ENCODE peak calls at places on chromosomes 1 and 21, in five cellular contexts. One of them, this sample, is unnamed.

GRCh38 chr21:38623552-38623951 is 125.3 kb upstream of the ERG start:
- DNase-seq in Panc1: no peak
- DNase-seq in tibial artery: no peak
- DNase-seq in CD8-positive, alpha-beta memory T cell: no peak
- DNase-seq in aorta: no peak
- DNase-seq in this sample: no peak

GRCh38 chr1:29499101-29499650 is 262.9 kb downstream of the PTPRU start:
- DNase-seq in Panc1: no peak
- DNase-seq in CD8-positive, alpha-beta memory T cell: no peak
- DNase-seq in aorta: peak; percentile 57
- DNase-seq in tibial artery: peak; percentile 44
- DNase-seq in this sample: no peak

GRCh38 chr1:21457654-21458053 is 17.7 kb downstream of the NBPF3 start:
- DNase-seq in tibial artery: no peak
- DNase-seq in aorta: no peak
- DNase-seq in CD8-positive, alpha-beta memory T cell: no peak
- DNase-seq in Panc1: no peak
- DNase-seq in this sample: no peak

GRCh38 chr1:113109908-113110554 is 37.0 kb downstream of the LRIG2 start:
- DNase-seq in Panc1: no peak
- DNase-seq in tibial artery: no peak
- DNase-seq in aorta: no peak
- DNase-seq in CD8-positive, alpha-beta memory T cell: no peak
- DNase-seq in this sample: no peak

GRCh38 chr1:161229896-161230295 is 4.0 kb downstream of the TOMM40L start:
- DNase-seq in tibial artery: no peak
- DNase-seq in CD8-positive, alpha-beta memory T cell: no peak
- DNase-seq in aorta: no peak
- DNase-seq in Panc1: no peak
- DNase-seq in this sample: no peak

GRCh38 chr1:50481142-50481736 is 58.0 kb upstream of the DMRTA2 start:
- DNase-seq in aorta: no peak
- DNase-seq in Panc1: no peak
- DNase-seq in tibial artery: no peak
- DNase-seq in CD8-positive, alpha-beta memory T cell: no peak
- DNase-seq in this sample: no peak

GRCh38 chr1:30662291-30662840 is 61.0 kb downstream of the MATN1 start:
- DNase-seq in Panc1: no peak
- DNase-seq in aorta: peak; percentile 31
- DNase-seq in tibial artery: no peak
- DNase-seq in CD8-positive, alpha-beta memory T cell: no peak
- DNase-seq in this sample: no peak

GRCh38 chr1:108668777-108669176 is 7.9 kb upstream of the HENMT1 start:
- DNase-seq in Panc1: no peak
- DNase-seq in aorta: no peak
- DNase-seq in CD8-positive, alpha-beta memory T cell: no peak
- DNase-seq in tibial artery: no peak
- DNase-seq in this sample: no peak

GRCh38 chr21:29423521-29423920 is 124.8 kb downstream of the BACH1 start:
- DNase-seq in Panc1: no peak
- DNase-seq in tibial artery: no peak
- DNase-seq in CD8-positive, alpha-beta memory T cell: no peak
- DNase-seq in aorta: no peak
- DNase-seq in this sample: no peak

GRCh38 chr1:57889686-57890360 is 466.0 kb upstream of the DAB1 start:
- DNase-seq in tibial artery: no peak
- DNase-seq in CD8-positive, alpha-beta memory T cell: no peak
- DNase-seq in Panc1: no peak
- DNase-seq in aorta: no peak
- DNase-seq in this sample: no peak

GRCh38 chr1:234214911-234215892 is 158.1 kb upstream of the COA6 start:
- DNase-seq in Panc1: no peak
- DNase-seq in aorta: no peak
- DNase-seq in tibial artery: no peak
- DNase-seq in CD8-positive, alpha-beta memory T cell: no peak
- DNase-seq in this sample: no peak

GRCh38 chr21:30336596-30336995 is 898 bp downstream of the KRTAP27-1 start:
- DNase-seq in aorta: no peak
- DNase-seq in tibial artery: no peak
- DNase-seq in CD8-positive, alpha-beta memory T cell: no peak
- DNase-seq in Panc1: no peak
- DNase-seq in this sample: no peak

GRCh38 chr1:213523781-213524398 is 463.9 kb upstream of the PROX1 start:
- DNase-seq in tibial artery: no peak
- DNase-seq in aorta: no peak
- DNase-seq in Panc1: no peak
- DNase-seq in CD8-positive, alpha-beta memory T cell: no peak
- DNase-seq in this sample: no peak

GRCh38 chr1:54052470-54052933 is 502 bp downstream of the TMEM59 start:
- DNase-seq in CD8-positive, alpha-beta memory T cell: peak; percentile 43
- DNase-seq in tibial artery: no peak
- DNase-seq in Panc1: no peak
- DNase-seq in aorta: no peak
- DNase-seq in this sample: peak; percentile 9

GRCh38 chr1:67815303-67816095 is 17.8 kb downstream of the GNG12 start:
- DNase-seq in tibial artery: peak; percentile 87
- DNase-seq in Panc1: no peak
- DNase-seq in aorta: peak; percentile 76
- DNase-seq in CD8-positive, alpha-beta memory T cell: no peak
- DNase-seq in this sample: no peak

GRCh38 chr1:31412205-31412604 is 808 bp upstream of the SERINC2 start:
- DNase-seq in CD8-positive, alpha-beta memory T cell: no peak
- DNase-seq in aorta: no peak
- DNase-seq in tibial artery: no peak
- DNase-seq in Panc1: no peak
- DNase-seq in this sample: no peak

GRCh38 chr1:21759818-21760217 is 23.1 kb downstream of the USP48 start:
- DNase-seq in aorta: no peak
- DNase-seq in Panc1: no peak
- DNase-seq in CD8-positive, alpha-beta memory T cell: no peak
- DNase-seq in tibial artery: no peak
- DNase-seq in this sample: no peak

GRCh38 chr1:100037665-100038400 is 68.0 kb downstream of the SLC35A3 start:
- DNase-seq in CD8-positive, alpha-beta memory T cell: peak; percentile 86
- DNase-seq in aorta: peak; percentile 97
- DNase-seq in tibial artery: peak; percentile 93
- DNase-seq in Panc1: no peak
- DNase-seq in this sample: peak; percentile 85

GRCh38 chr21:36082140-36082742 is 12.4 kb downstream of the CBR1 start:
- DNase-seq in CD8-positive, alpha-beta memory T cell: no peak
- DNase-seq in tibial artery: no peak
- DNase-seq in aorta: no peak
- DNase-seq in Panc1: no peak
- DNase-seq in this sample: no peak

GRCh38 chr1:17772580-17773215 is 17.6 kb downstream of the ACTL8 start:
- DNase-seq in Panc1: no peak
- DNase-seq in aorta: no peak
- DNase-seq in CD8-positive, alpha-beta memory T cell: no peak
- DNase-seq in tibial artery: no peak
- DNase-seq in this sample: no peak

GRCh38 chr1:203342192-203342940 is 8.6 kb downstream of the FMOD start:
- DNase-seq in aorta: no peak
- DNase-seq in tibial artery: no peak
- DNase-seq in Panc1: no peak
- DNase-seq in CD8-positive, alpha-beta memory T cell: peak; percentile 18
- DNase-seq in this sample: peak; percentile 49

GRCh38 chr1:34786521-34787325 is 5.7 kb downstream of the GJB3 start:
- DNase-seq in CD8-positive, alpha-beta memory T cell: peak; percentile 31
- DNase-seq in tibial artery: peak; percentile 86
- DNase-seq in Panc1: peak; percentile 53
- DNase-seq in aorta: peak; percentile 89
- DNase-seq in this sample: peak; percentile 47
- H3K27ac ChIP-seq in CD8-positive, alpha-beta memory T cell: no peak overlapping the region
- H3K27ac ChIP-seq in tibial artery: peak overlapping the region; percentile 59
- H3K27ac ChIP-seq in Panc1: no peak overlapping the region
- H3K27ac ChIP-seq in aorta: no peak overlapping the region
- H3K27ac ChIP-seq in this sample: no peak overlapping the region

GRCh38 chr1:4657920-4658585 is 3.6 kb downstream of the AJAP1 start:
- DNase-seq in CD8-positive, alpha-beta memory T cell: no peak
- DNase-seq in tibial artery: no peak
- DNase-seq in aorta: no peak
- DNase-seq in Panc1: no peak
- DNase-seq in this sample: no peak

GRCh38 chr1:4655674-4656532 is 1.5 kb downstream of the AJAP1 start:
- DNase-seq in CD8-positive, alpha-beta memory T cell: no peak
- DNase-seq in aorta: peak; percentile 82
- DNase-seq in Panc1: no peak
- DNase-seq in tibial artery: no peak
- DNase-seq in this sample: no peak

GRCh38 chr1:4656533-4657140 is 2.2 kb downstream of the AJAP1 start:
- DNase-seq in CD8-positive, alpha-beta memory T cell: no peak
- DNase-seq in aorta: peak; percentile 45
- DNase-seq in Panc1: no peak
- DNase-seq in tibial artery: no peak
- DNase-seq in this sample: no peak

GRCh38 chr1:4658643-4659042 is 4.2 kb downstream of the AJAP1 start:
- DNase-seq in CD8-positive, alpha-beta memory T cell: no peak
- DNase-seq in tibial artery: no peak
- DNase-seq in Panc1: no peak
- DNase-seq in aorta: no peak
- DNase-seq in this sample: no peak

GRCh38 chr1:4657244-4657789 is 2.9 kb downstream of the AJAP1 start:
- DNase-seq in tibial artery: no peak
- DNase-seq in Panc1: no peak
- DNase-seq in CD8-positive, alpha-beta memory T cell: no peak
- DNase-seq in aorta: peak; percentile 41
- DNase-seq in this sample: no peak
- H3K27me3 ChIP-seq in tibial artery: peaks cover 85% of the 10 kb centered on the region
- H3K27me3 ChIP-seq in Panc1: peaks cover 2% of the 10 kb centered on the region
- H3K27me3 ChIP-seq in CD8-positive, alpha-beta memory T cell: peaks cover 7% of the 10 kb centered on the region
- H3K27me3 ChIP-seq in aorta: no peaks in the 10 kb centered on the region
- H3K27me3 ChIP-seq in this sample: no peaks in the 10 kb centered on the region

GRCh38 chr1:40044065-40044575 is 3.6 kb downstream of the CAP1 start:
- DNase-seq in CD8-positive, alpha-beta memory T cell: no peak
- DNase-seq in aorta: no peak
- DNase-seq in tibial artery: no peak
- DNase-seq in Panc1: no peak
- DNase-seq in this sample: no peak
- H3K27ac ChIP-seq in CD8-positive, alpha-beta memory T cell: peak overlapping the region; percentile 14
- H3K27ac ChIP-seq in aorta: no peak overlapping the region
- H3K27ac ChIP-seq in tibial artery: no peak overlapping the region
- H3K27ac ChIP-seq in Panc1: no peak overlapping the region
- H3K27ac ChIP-seq in this sample: peak overlapping the region; percentile 91

DNA sequence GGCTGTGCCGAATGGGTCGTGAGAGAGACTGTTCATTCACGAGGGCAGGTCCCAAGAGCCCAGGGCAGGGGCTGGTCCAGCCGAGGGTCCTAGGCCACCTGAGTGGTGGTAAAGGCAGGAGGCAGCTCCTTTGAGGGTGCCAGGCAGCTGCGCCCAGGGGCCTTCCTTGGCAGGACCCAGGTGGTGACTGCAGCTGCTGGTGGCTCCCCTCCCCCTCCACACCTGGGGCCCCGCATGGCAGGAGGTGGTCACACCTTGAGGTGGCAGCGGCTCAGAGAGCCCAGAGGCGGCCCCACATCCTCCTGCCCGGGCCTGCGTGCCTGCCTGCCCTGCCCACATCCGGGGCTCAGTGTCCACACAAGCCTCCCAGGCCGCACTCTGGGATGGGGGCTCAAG is 9.8 kb upstream of the PLCH2 start:
- DNase-seq in CD8-positive, alpha-beta memory T cell: no peak
- DNase-seq in Panc1: no peak
- DNase-seq in tibial artery: no peak
- DNase-seq in aorta: no peak
- DNase-seq in this sample: no peak
- H3K27me3 ChIP-seq in CD8-positive, alpha-beta memory T cell: peaks cover 4% of the 10 kb centered on the region
- H3K27me3 ChIP-seq in Panc1: no peaks in the 10 kb centered on the region
- H3K27me3 ChIP-seq in tibial artery: peaks cover 99% of the 10 kb centered on the region
- H3K27me3 ChIP-seq in aorta: no peaks in the 10 kb centered on the region
- H3K27me3 ChIP-seq in this sample: no peaks in the 10 kb centered on the region

GRCh38 chr1:111190931-111191451 is 9.5 kb downstream of the DENND2D start:
- DNase-seq in aorta: no peak
- DNase-seq in Panc1: no peak
- DNase-seq in tibial artery: no peak
- DNase-seq in CD8-positive, alpha-beta memory T cell: no peak
- DNase-seq in this sample: no peak

GRCh38 chr1:111193712-111194480 is 6.5 kb downstream of the DENND2D start:
- DNase-seq in tibial artery: no peak
- DNase-seq in aorta: no peak
- DNase-seq in CD8-positive, alpha-beta memory T cell: no peak
- DNase-seq in Panc1: no peak
- DNase-seq in this sample: no peak

GRCh38 chr1:111192643-111193519 is 7.6 kb downstream of the DENND2D start:
- DNase-seq in Panc1: no peak
- DNase-seq in CD8-positive, alpha-beta memory T cell: peak; percentile 34
- DNase-seq in aorta: no peak
- DNase-seq in tibial artery: no peak
- DNase-seq in this sample: peak; percentile 48

GRCh38 chr1:111192074-111192473 is 8.4 kb downstream of the DENND2D start:
- DNase-seq in CD8-positive, alpha-beta memory T cell: no peak
- DNase-seq in aorta: no peak
- DNase-seq in tibial artery: no peak
- DNase-seq in Panc1: no peak
- DNase-seq in this sample: no peak

GRCh38 chr1:111191496-111191895 is 8.9 kb downstream of the DENND2D start:
- DNase-seq in aorta: no peak
- DNase-seq in CD8-positive, alpha-beta memory T cell: no peak
- DNase-seq in tibial artery: no peak
- DNase-seq in Panc1: no peak
- DNase-seq in this sample: no peak
- H3K27ac ChIP-seq in aorta: no peak overlapping the region
- H3K27ac ChIP-seq in CD8-positive, alpha-beta memory T cell: no peak overlapping the region
- H3K27ac ChIP-seq in tibial artery: no peak overlapping the region
- H3K27ac ChIP-seq in Panc1: no peak overlapping the region
- H3K27ac ChIP-seq in this sample: peak overlapping the region; percentile 90